ENCODE peak calls at places on chromosomes 7 and 10, in eight cellular contexts. S, L, O, A, H, V, J and I are unnamed samples.

GRCh38 chr7:111953611-111954010 is 252.6 kb downstream of the DOCK4 start:
- DNase-seq in S (no peak), L (no peak), O (no peak), A (no peak), H (no peak), V (no peak), J (peak), I (no peak)

GRCh38 chr7:30605832-30606231 is 11.2 kb downstream of the GARS1 start:
- DNase-seq in S (no peak), L (no peak), O (no peak), A (no peak), H (no peak), V (no peak), J (no peak), I (no peak)

GRCh38 chr7:24137338-24137737 is 146.7 kb upstream of the NPY start:
- DNase-seq in S (no peak), L (no peak), O (no peak), A (no peak), H (no peak), V (no peak), J (no peak), I (no peak)

GRCh38 chr10:112631501-112632410 is 184.7 kb downstream of the VTI1A start:
- DNase-seq in S (no peak), L (no peak), O (no peak), A (no peak), H (no peak), V (no peak), J (peak), I (no peak)

GRCh38 chr7:157775021-157775559 is 438.3 kb downstream of the DNAJB6 start:
- DNase-seq in S (no peak), L (no peak), O (no peak), A (no peak), H (no peak), V (no peak), J (no peak), I (no peak)

GRCh38 chr7:111605246-111605645 is 43.0 kb upstream of the IMMP2L start:
- DNase-seq in S (no peak), L (no peak), O (no peak), A (no peak), H (no peak), V (no peak), J (no peak), I (no peak)

GRCh38 chr10:72275351-72276012 is 1.8 kb downstream of the DDIT4 start:
- DNase-seq in S (no peak), L (no peak), O (no peak), A (no peak), H (no peak), V (no peak), J (peak), I (no peak)

GRCh38 chr7:133409421-133409820 is 156.5 kb downstream of the EXOC4 start:
- DNase-seq in S (no peak), L (no peak), O (no peak), A (no peak), H (no peak), V (no peak), J (no peak), I (no peak)

GRCh38 chr7:140526901-140527664 is 47.8 kb upstream of the MKRN1 start:
- DNase-seq in S (peak), L (peak), O (no peak), A (no peak), H (no peak), V (no peak), J (no peak), I (no peak)

GRCh38 chr10:103888113-103888841 is 29.7 kb downstream of the STN1 start:
- DNase-seq in S (no peak), L (peak), O (peak), A (no peak), H (no peak), V (peak), J (peak), I (no peak)

GRCh38 chr10:125343118-125343752 is 182.9 kb upstream of the CTBP2 start:
- DNase-seq in S (no peak), L (peak), O (no peak), A (no peak), H (no peak), V (no peak), J (peak), I (no peak)

GRCh38 chr10:102393411-102394078 is 2.0 kb upstream of the NFKB2 start:
- DNase-seq in S (no peak), L (no peak), O (no peak), A (no peak), H (no peak), V (no peak), J (no peak), I (no peak)

GRCh38 chr7:116224492-116225098 is 14.3 kb downstream of the TES start:
- DNase-seq in S (no peak), L (no peak), O (no peak), A (no peak), H (no peak), V (no peak), J (no peak), I (no peak)

GRCh38 chr7:119842786-119843185 is 430.2 kb upstream of the KCND2 start:
- DNase-seq in S (peak), L (no peak), O (no peak), A (no peak), H (no peak), V (no peak), J (no peak), I (no peak)

GRCh38 chr10:113216068-113216467 is 266.0 kb downstream of the TCF7L2 start:
- DNase-seq in S (no peak), L (no peak), O (no peak), A (no peak), H (no peak), V (no peak), J (no peak), I (no peak)

GRCh38 chr7:102942181-102942882 is 29.5 kb downstream of the LRRC17 start:
- DNase-seq in S (no peak), L (no peak), O (no peak), A (no peak), H (no peak), V (no peak), J (peak), I (no peak)

GRCh38 chr7:7808156-7808555 is 89.7 kb upstream of the RPA3 start:
- DNase-seq in S (no peak), L (no peak), O (no peak), A (no peak), H (no peak), V (no peak), J (peak), I (no peak)

DNA sequence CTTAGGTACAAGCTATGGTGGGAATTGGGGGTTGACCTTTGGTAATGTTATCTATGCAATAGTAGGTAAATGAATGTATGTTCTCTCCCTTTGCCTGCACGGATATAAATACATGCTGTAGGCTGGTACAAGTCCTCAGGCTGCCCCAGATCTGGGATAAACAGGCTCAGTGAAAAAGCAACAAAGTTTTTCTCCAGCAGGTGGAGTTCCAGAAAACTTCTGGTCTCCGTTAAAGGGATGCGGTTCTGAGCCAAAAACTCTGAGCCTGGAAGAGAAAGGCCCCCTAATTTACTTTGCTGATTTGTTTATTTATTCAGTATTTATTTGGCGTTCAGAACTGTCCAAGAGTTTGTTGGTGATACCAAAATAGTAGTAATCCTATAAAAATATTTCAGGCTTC is 204.7 kb downstream of the ADRA2A start:
- DNase-seq in S (peak), L (no peak), O (no peak), A (no peak), H (no peak), V (no peak), J (no peak), I (no peak)
- TF ChIP-seq CTCF in S (peak), L (no peak), O (peak), A (peak), H (peak), V (no peak), J (no peak), I (peak)

DNA sequence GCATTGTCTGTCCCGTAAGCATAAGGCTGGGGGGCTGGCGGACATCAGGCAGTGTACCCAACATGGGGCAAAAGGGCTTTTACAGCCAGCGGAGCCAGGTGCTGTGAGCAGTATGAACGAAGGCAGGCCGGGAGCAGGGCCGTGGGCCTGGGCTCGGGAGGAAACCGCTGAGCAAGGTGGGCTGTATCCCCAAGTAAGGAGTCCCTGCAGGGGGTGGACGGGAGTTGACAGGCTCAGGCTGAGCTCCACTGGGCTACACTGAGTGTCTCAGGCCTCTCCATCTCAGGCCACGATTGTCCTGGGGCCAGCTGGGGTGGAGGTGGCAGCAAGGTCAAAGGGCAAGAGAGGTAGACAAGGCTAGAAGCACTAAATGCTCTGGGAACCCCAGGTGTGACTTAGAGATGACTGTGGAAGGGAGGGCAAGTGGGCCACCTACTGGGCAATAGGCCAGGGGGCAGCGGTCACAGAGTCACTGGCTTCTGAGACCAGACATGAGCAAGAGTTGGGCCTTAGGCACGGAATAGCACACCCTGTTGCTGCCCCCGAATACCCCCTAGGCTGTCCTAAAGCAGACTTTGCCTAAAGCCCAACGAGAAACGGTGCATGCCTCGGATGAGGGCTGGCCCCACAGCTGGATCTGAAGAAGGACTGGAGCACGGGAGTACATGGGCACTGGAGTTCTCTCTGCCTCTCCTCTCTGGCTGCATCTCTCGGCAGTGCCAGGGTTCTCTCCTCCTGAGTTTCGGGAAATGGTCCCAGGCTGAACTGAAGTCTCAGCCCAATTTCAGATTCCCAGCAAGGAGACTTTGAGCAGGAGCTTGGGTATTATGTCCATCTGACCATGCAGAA is 10.8 kb upstream of the RAMP3 start:
- DNase-seq in S (peak), L (no peak), O (no peak), A (no peak), H (no peak), V (no peak), J (no peak), I (no peak)
- TF ChIP-seq CTCF in S (peak), L (no peak), O (no peak), A (no peak), H (no peak), V (no peak), J (no peak), I (no peak)

GRCh38 chr10:82221750-82222149 is 346.8 kb downstream of the NRG3 start:
- DNase-seq in S (peak), L (no peak), O (no peak), A (no peak), H (no peak), V (no peak), J (no peak), I (no peak)
- TF ChIP-seq CTCF in S (peak), L (no peak), O (no peak), A (no peak), H (no peak), V (no peak), J (no peak), I (no peak)

GRCh38 chr10:93357680-93358079 is 124.5 kb downstream of the MYOF start:
- DNase-seq in S (peak), L (peak), O (no peak), A (no peak), H (no peak), V (no peak), J (peak), I (no peak)
- TF ChIP-seq CTCF in S (peak), L (peak), O (peak), A (peak), H (peak), V (peak), J (peak), I (peak)